ENCODE peak calls at places on chromosome 3, in six cellular contexts. One of them, this sample, is unnamed.

GRCh38 chr3:50388021-50388719 is 28.8 kb upstream of the TMEM115 start:
- DNase-seq in GM12878: no peak
- DNase-seq in K562: peak; percentile 14
- DNase-seq in A549: no peak
- DNase-seq in H1: peak; percentile 67
- DNase-seq in SK-N-SH: peak; percentile 89
- DNase-seq in this sample: no peak

GRCh38 chr3:122916580-122916979 is 111.0 kb downstream of the SEMA5B start:
- DNase-seq in GM12878: no peak
- DNase-seq in K562: no peak
- DNase-seq in A549: no peak
- DNase-seq in H1: no peak
- DNase-seq in SK-N-SH: no peak
- DNase-seq in this sample: no peak

GRCh38 chr3:10370429-10370828 is 49.5 kb upstream of the SEC13 start:
- DNase-seq in GM12878: no peak
- DNase-seq in K562: peak; percentile 76
- DNase-seq in A549: no peak
- DNase-seq in H1: no peak
- DNase-seq in SK-N-SH: peak; percentile 46
- DNase-seq in this sample: peak; percentile 87

GRCh38 chr3:58874795-58875194 is 175.0 kb downstream of the CFAP20DC start:
- DNase-seq in GM12878: peak; percentile 59
- DNase-seq in K562: no peak
- DNase-seq in A549: no peak
- DNase-seq in H1: no peak
- DNase-seq in SK-N-SH: no peak
- DNase-seq in this sample: peak; percentile 62

GRCh38 chr3:194082596-194083220 is 53.2 kb upstream of the HES1 start:
- DNase-seq in GM12878: no peak
- DNase-seq in K562: no peak
- DNase-seq in A549: no peak
- DNase-seq in H1: no peak
- DNase-seq in SK-N-SH: peak; percentile 42
- DNase-seq in this sample: peak; percentile 13

GRCh38 chr3:94336076-94336741 is 273.3 kb downstream of the NSUN3 start:
- DNase-seq in GM12878: no peak
- DNase-seq in K562: no peak
- DNase-seq in A549: peak; percentile 60
- DNase-seq in H1: no peak
- DNase-seq in SK-N-SH: peak; percentile 33
- DNase-seq in this sample: peak; percentile 70

GRCh38 chr3:161558256-161558655 is 61.6 kb downstream of the OTOL1 start:
- DNase-seq in GM12878: no peak
- DNase-seq in K562: no peak
- DNase-seq in A549: no peak
- DNase-seq in H1: no peak
- DNase-seq in SK-N-SH: no peak
- DNase-seq in this sample: no peak

GRCh38 chr3:110413291-110413690 is 658.3 kb upstream of the NECTIN3 start:
- DNase-seq in GM12878: no peak
- DNase-seq in K562: no peak
- DNase-seq in A549: no peak
- DNase-seq in H1: no peak
- DNase-seq in SK-N-SH: no peak
- DNase-seq in this sample: no peak

GRCh38 chr3:13843351-13843750 is 36.5 kb downstream of the WNT7A start:
- DNase-seq in GM12878: no peak
- DNase-seq in K562: no peak
- DNase-seq in A549: no peak
- DNase-seq in H1: no peak
- DNase-seq in SK-N-SH: no peak
- DNase-seq in this sample: no peak

GRCh38 chr3:154421067-154421466 is 8.9 kb downstream of the GPR149 start:
- DNase-seq in GM12878: no peak
- DNase-seq in K562: peak; percentile 18
- DNase-seq in A549: no peak
- DNase-seq in H1: peak; percentile 58
- DNase-seq in SK-N-SH: no peak
- DNase-seq in this sample: no peak

GRCh38 chr3:14124223-14124614 is 451 bp downstream of the CHCHD4 start:
- DNase-seq in GM12878: peak; percentile 48
- DNase-seq in K562: peak; percentile 85
- DNase-seq in A549: peak; percentile 63
- DNase-seq in H1: no peak
- DNase-seq in SK-N-SH: peak; percentile 77
- DNase-seq in this sample: no peak

GRCh38 chr3:69542265-69543079 is 156.6 kb upstream of the FRMD4B start:
- DNase-seq in GM12878: no peak
- DNase-seq in K562: no peak
- DNase-seq in A549: peak; percentile 13
- DNase-seq in H1: peak; percentile 77
- DNase-seq in SK-N-SH: peak; percentile 59
- DNase-seq in this sample: no peak

GRCh38 chr3:182136008-182136910 is 424.5 kb downstream of the SOX2 start:
- DNase-seq in GM12878: no peak
- DNase-seq in K562: peak; percentile 4
- DNase-seq in A549: peak; percentile 84
- DNase-seq in H1: no peak
- DNase-seq in SK-N-SH: no peak
- DNase-seq in this sample: no peak

GRCh38 chr3:124373524-124373923 is 356.7 kb upstream of the UMPS start:
- DNase-seq in GM12878: peak; percentile 32
- DNase-seq in K562: no peak
- DNase-seq in A549: no peak
- DNase-seq in H1: no peak
- DNase-seq in SK-N-SH: no peak
- DNase-seq in this sample: no peak

GRCh38 chr3:116179091-116179490 is 266.2 kb downstream of the LSAMP start:
- DNase-seq in GM12878: no peak
- DNase-seq in K562: no peak
- DNase-seq in A549: no peak
- DNase-seq in H1: no peak
- DNase-seq in SK-N-SH: no peak
- DNase-seq in this sample: peak; percentile 85

GRCh38 chr3:50003216-50003615 is 63.3 kb downstream of the RBM6 start:
- DNase-seq in GM12878: no peak
- DNase-seq in K562: no peak
- DNase-seq in A549: no peak
- DNase-seq in H1: no peak
- DNase-seq in SK-N-SH: no peak
- DNase-seq in this sample: peak; percentile 44

GRCh38 chr3:30989266-30989799 is 94.9 kb upstream of the GADL1 start:
- DNase-seq in GM12878: no peak
- DNase-seq in K562: no peak
- DNase-seq in A549: no peak
- DNase-seq in H1: no peak
- DNase-seq in SK-N-SH: no peak
- DNase-seq in this sample: no peak

GRCh38 chr3:188220988-188221818 is 67.2 kb downstream of the LPP start:
- DNase-seq in GM12878: no peak
- DNase-seq in K562: no peak
- DNase-seq in A549: no peak
- DNase-seq in H1: no peak
- DNase-seq in SK-N-SH: no peak
- DNase-seq in this sample: peak; percentile 76

GRCh38 chr3:14598143-14598569 is 53.4 kb upstream of the CCDC174 start:
- DNase-seq in GM12878: no peak
- DNase-seq in K562: peak; percentile 72
- DNase-seq in A549: peak; percentile 49
- DNase-seq in H1: peak; percentile 74
- DNase-seq in SK-N-SH: peak; percentile 85
- DNase-seq in this sample: peak; percentile 39

GRCh38 chr3:156530969-156531368 is 23.9 kb downstream of the SSR3 start:
- DNase-seq in GM12878: no peak
- DNase-seq in K562: no peak
- DNase-seq in A549: no peak
- DNase-seq in H1: no peak
- DNase-seq in SK-N-SH: no peak
- DNase-seq in this sample: no peak

GRCh38 chr3:184314700-184315505 is 497 bp downstream of the EIF4G1 start:
- DNase-seq in GM12878: no peak
- DNase-seq in K562: peak; percentile 70
- DNase-seq in A549: peak; percentile 60
- DNase-seq in H1: peak; percentile 69
- DNase-seq in SK-N-SH: peak; percentile 87
- DNase-seq in this sample: peak; percentile 76

GRCh38 chr3:150733373-150733935 is 29.5 kb downstream of the SIAH2 start:
- DNase-seq in GM12878: no peak
- DNase-seq in K562: peak; percentile 97
- DNase-seq in A549: no peak
- DNase-seq in H1: no peak
- DNase-seq in SK-N-SH: no peak
- DNase-seq in this sample: no peak

GRCh38 chr3:11791339-11792200 is 55.1 kb downstream of the TAMM41 start:
- DNase-seq in GM12878: no peak
- DNase-seq in K562: no peak
- DNase-seq in A549: no peak
- DNase-seq in H1: no peak
- DNase-seq in SK-N-SH: no peak
- DNase-seq in this sample: no peak

GRCh38 chr3:43838877-43839276 is 148.1 kb downstream of the ABHD5 start:
- DNase-seq in GM12878: no peak
- DNase-seq in K562: no peak
- DNase-seq in A549: peak; percentile 10
- DNase-seq in H1: no peak
- DNase-seq in SK-N-SH: no peak
- DNase-seq in this sample: no peak

GRCh38 chr3:4726549-4726948 is 233.4 kb downstream of the ITPR1 start:
- DNase-seq in GM12878: no peak
- DNase-seq in K562: no peak
- DNase-seq in A549: no peak
- DNase-seq in H1: no peak
- DNase-seq in SK-N-SH: no peak
- DNase-seq in this sample: peak; percentile 61
- TF ChIP-seq RAD21 in GM12878: no peak
- TF ChIP-seq RAD21 in K562: no peak
- TF ChIP-seq RAD21 in A549: no peak
- TF ChIP-seq RAD21 in H1: no peak
- TF ChIP-seq RAD21 in SK-N-SH: no peak
- TF ChIP-seq RAD21 in this sample: no peak

GRCh38 chr3:98796334-98796733 is 33.2 kb downstream of the ST3GAL6 start:
- DNase-seq in GM12878: no peak
- DNase-seq in K562: no peak
- DNase-seq in A549: no peak
- DNase-seq in H1: no peak
- DNase-seq in SK-N-SH: no peak
- DNase-seq in this sample: no peak

GRCh38 chr3:98799479-98799878 is 36.3 kb downstream of the ST3GAL6 start:
- DNase-seq in GM12878: no peak
- DNase-seq in K562: no peak
- DNase-seq in A549: no peak
- DNase-seq in H1: no peak
- DNase-seq in SK-N-SH: no peak
- DNase-seq in this sample: no peak

GRCh38 chr3:98800401-98800800 is 37.3 kb downstream of the ST3GAL6 start:
- DNase-seq in GM12878: no peak
- DNase-seq in K562: no peak
- DNase-seq in A549: no peak
- DNase-seq in H1: no peak
- DNase-seq in SK-N-SH: no peak
- DNase-seq in this sample: no peak

GRCh38 chr3:98798820-98799219 is 35.7 kb downstream of the ST3GAL6 start:
- DNase-seq in GM12878: no peak
- DNase-seq in K562: no peak
- DNase-seq in A549: no peak
- DNase-seq in H1: no peak
- DNase-seq in SK-N-SH: no peak
- DNase-seq in this sample: no peak

DNA sequence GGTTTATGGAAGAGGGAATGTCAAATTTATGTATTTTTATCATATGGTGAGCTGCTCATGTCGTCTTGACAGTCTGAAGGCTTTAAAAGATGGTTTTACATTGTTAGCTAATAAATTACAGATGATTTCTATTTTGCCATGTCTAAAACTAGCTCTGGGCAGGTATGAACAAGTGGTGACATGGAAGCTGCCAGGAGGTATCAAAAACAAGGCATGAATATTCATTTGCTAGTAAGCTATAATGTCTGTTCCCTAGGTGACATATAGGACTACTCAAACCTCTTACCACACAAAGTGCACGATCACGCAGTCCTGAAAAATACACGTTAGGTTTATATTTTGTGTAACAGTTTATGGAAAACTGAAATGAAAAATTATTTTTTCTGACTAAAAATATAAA is 34.8 kb downstream of the ST3GAL6 start:
- DNase-seq in GM12878: no peak
- DNase-seq in K562: no peak
- DNase-seq in A549: no peak
- DNase-seq in H1: no peak
- DNase-seq in SK-N-SH: no peak
- DNase-seq in this sample: no peak
- TF ChIP-seq RFX5 in GM12878: no peak
- TF ChIP-seq RFX5 in K562: no peak
- TF ChIP-seq RFX5 in A549: no peak
- TF ChIP-seq RFX5 in H1: no peak
- TF ChIP-seq RFX5 in SK-N-SH: no peak
- TF ChIP-seq RFX5 in this sample: no peak

DNA sequence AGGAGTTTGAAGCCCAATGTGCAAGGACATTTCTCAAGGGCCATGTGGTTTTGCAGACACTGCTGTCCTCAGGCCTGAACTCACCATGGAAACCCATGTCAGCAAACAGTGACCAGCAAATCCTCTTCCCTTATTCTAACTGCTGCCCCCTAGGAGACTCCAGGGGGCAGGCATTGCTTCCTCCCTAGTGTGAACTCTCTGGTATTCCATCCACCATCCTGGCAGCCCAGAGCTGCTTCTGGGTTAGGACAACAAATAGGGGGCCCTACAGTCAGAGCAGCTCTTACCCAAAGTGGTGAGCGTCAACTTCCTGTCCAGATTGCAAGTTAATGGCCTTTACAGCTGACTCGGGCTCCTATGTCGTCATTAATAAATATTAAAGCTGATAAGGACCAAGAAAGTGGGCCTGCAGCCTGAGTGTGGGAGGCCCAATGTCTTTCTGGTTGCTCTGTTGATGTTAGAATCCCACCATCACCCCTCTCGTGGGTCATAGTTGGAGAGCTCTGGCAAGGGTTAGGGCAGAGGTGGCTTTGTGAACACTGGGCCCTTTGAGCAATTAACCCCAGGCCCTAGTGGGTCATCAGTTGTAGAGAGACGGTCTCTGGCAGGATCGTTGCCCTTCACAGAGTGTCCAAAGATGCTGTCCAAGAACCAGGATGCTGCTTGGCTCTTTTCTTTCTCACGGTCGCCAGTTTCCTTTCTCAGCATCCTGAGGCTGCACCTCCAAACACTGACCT is 41.5 kb downstream of the TGM4 start:
- DNase-seq in GM12878: no peak
- DNase-seq in K562: peak; percentile 28
- DNase-seq in A549: no peak
- DNase-seq in H1: no peak
- DNase-seq in SK-N-SH: peak; percentile 35
- DNase-seq in this sample: peak; percentile 25
- TF ChIP-seq RAD21 in GM12878: no peak
- TF ChIP-seq RAD21 in K562: peak; percentile 12
- TF ChIP-seq RAD21 in A549: no peak
- TF ChIP-seq RAD21 in H1: no peak
- TF ChIP-seq RAD21 in SK-N-SH: no peak
- TF ChIP-seq RAD21 in this sample: no peak

GRCh38 chr3:170953736-170954135 is 45.3 kb upstream of the EIF5A2 start:
- DNase-seq in GM12878: no peak
- DNase-seq in K562: peak; percentile 20
- DNase-seq in A549: no peak
- DNase-seq in H1: no peak
- DNase-seq in SK-N-SH: no peak
- DNase-seq in this sample: no peak
- TF ChIP-seq RFX5 in GM12878: no peak
- TF ChIP-seq RFX5 in K562: no peak
- TF ChIP-seq RFX5 in A549: no peak
- TF ChIP-seq RFX5 in H1: no peak
- TF ChIP-seq RFX5 in SK-N-SH: no peak
- TF ChIP-seq RFX5 in this sample: no peak